ENCODE peak calls at places on chromosomes 16 and 17, in six cellular contexts. One of them, this sample, is unnamed.

GRCh38 chr17:82596316-82596715 is 51.9 kb downstream of the WDR45B start:
- DNase-seq in heart left ventricle: no peak
- DNase-seq in psoas muscle: no peak
- DNase-seq in lower lobe of right lung: peak; percentile 40
- DNase-seq in left ventricle myocardium inferior: no peak
- DNase-seq in endothelial cell of umbilical vein: no peak
- DNase-seq in this sample: no peak

GRCh38 chr17:59618894-59619312 is 792 bp upstream of the CLTC start:
- DNase-seq in heart left ventricle: peak; percentile 93
- DNase-seq in psoas muscle: no peak
- DNase-seq in endothelial cell of umbilical vein: no peak
- DNase-seq in left ventricle myocardium inferior: no peak
- DNase-seq in lower lobe of right lung: no peak
- DNase-seq in this sample: peak; percentile 93

GRCh38 chr16:73024571-73025105 is 23.3 kb downstream of the ZFHX3 start:
- DNase-seq in endothelial cell of umbilical vein: no peak
- DNase-seq in heart left ventricle: no peak
- DNase-seq in left ventricle myocardium inferior: no peak
- DNase-seq in psoas muscle: no peak
- DNase-seq in lower lobe of right lung: no peak
- DNase-seq in this sample: no peak

GRCh38 chr17:58504826-58505351 is 9.5 kb downstream of the MTMR4 start:
- DNase-seq in psoas muscle: no peak
- DNase-seq in heart left ventricle: no peak
- DNase-seq in left ventricle myocardium inferior: no peak
- DNase-seq in endothelial cell of umbilical vein: no peak
- DNase-seq in lower lobe of right lung: no peak
- DNase-seq in this sample: no peak

GRCh38 chr17:75238684-75239191 is 22.7 kb downstream of the GGA3 start:
- DNase-seq in left ventricle myocardium inferior: no peak
- DNase-seq in heart left ventricle: peak; percentile 49
- DNase-seq in psoas muscle: peak; percentile 81
- DNase-seq in lower lobe of right lung: no peak
- DNase-seq in endothelial cell of umbilical vein: peak; percentile 62
- DNase-seq in this sample: no peak

GRCh38 chr17:292531-293382 is 59.9 kb downstream of the RPH3AL start:
- DNase-seq in lower lobe of right lung: peak; percentile 35
- DNase-seq in psoas muscle: peak; percentile 26
- DNase-seq in heart left ventricle: no peak
- DNase-seq in left ventricle myocardium inferior: no peak
- DNase-seq in endothelial cell of umbilical vein: no peak
- DNase-seq in this sample: no peak

GRCh38 chr17:11898526-11899235 is 98.6 kb downstream of the ZNF18 start:
- DNase-seq in lower lobe of right lung: no peak
- DNase-seq in psoas muscle: no peak
- DNase-seq in endothelial cell of umbilical vein: no peak
- DNase-seq in left ventricle myocardium inferior: no peak
- DNase-seq in heart left ventricle: no peak
- DNase-seq in this sample: no peak

GRCh38 chr17:21286771-21287702 is 2.5 kb downstream of the MAP2K3 start:
- DNase-seq in endothelial cell of umbilical vein: no peak
- DNase-seq in heart left ventricle: no peak
- DNase-seq in left ventricle myocardium inferior: no peak
- DNase-seq in psoas muscle: no peak
- DNase-seq in lower lobe of right lung: no peak
- DNase-seq in this sample: peak; percentile 24

GRCh38 chr17:41678907-41679739 is 9.6 kb upstream of the EIF1 start:
- DNase-seq in left ventricle myocardium inferior: no peak
- DNase-seq in heart left ventricle: peak; percentile 36
- DNase-seq in lower lobe of right lung: no peak
- DNase-seq in psoas muscle: peak; percentile 12
- DNase-seq in endothelial cell of umbilical vein: peak; percentile 63
- DNase-seq in this sample: peak; percentile 65

GRCh38 chr16:89119161-89119621 is 25.5 kb downstream of the ACSF3 start:
- DNase-seq in left ventricle myocardium inferior: peak; percentile 11
- DNase-seq in lower lobe of right lung: peak; percentile 36
- DNase-seq in heart left ventricle: no peak
- DNase-seq in psoas muscle: peak; percentile 30
- DNase-seq in endothelial cell of umbilical vein: no peak
- DNase-seq in this sample: no peak
- H3K27me3 ChIP-seq in left ventricle myocardium inferior: no peaks in the 10 kb centered on the region
- H3K27me3 ChIP-seq in lower lobe of right lung: no peaks in the 10 kb centered on the region
- H3K27me3 ChIP-seq in heart left ventricle: no peaks in the 10 kb centered on the region
- H3K27me3 ChIP-seq in psoas muscle: peaks cover 2% of the 10 kb centered on the region
- H3K27me3 ChIP-seq in endothelial cell of umbilical vein: no peaks in the 10 kb centered on the region
- H3K27me3 ChIP-seq in this sample: no peaks in the 10 kb centered on the region

GRCh38 chr17:79221597-79221996 is 147.0 kb downstream of the ENGASE start:
- DNase-seq in heart left ventricle: no peak
- DNase-seq in psoas muscle: no peak
- DNase-seq in left ventricle myocardium inferior: no peak
- DNase-seq in endothelial cell of umbilical vein: no peak
- DNase-seq in lower lobe of right lung: no peak
- DNase-seq in this sample: no peak
- H3K27me3 ChIP-seq in heart left ventricle: peaks cover 100% of the 10 kb centered on the region
- H3K27me3 ChIP-seq in psoas muscle: peaks cover 29% of the 10 kb centered on the region
- H3K27me3 ChIP-seq in left ventricle myocardium inferior: peaks cover 100% of the 10 kb centered on the region
- H3K27me3 ChIP-seq in endothelial cell of umbilical vein: peaks cover 13% of the 10 kb centered on the region
- H3K27me3 ChIP-seq in lower lobe of right lung: peaks cover 80% of the 10 kb centered on the region
- H3K27me3 ChIP-seq in this sample: peaks cover 8% of the 10 kb centered on the region

GRCh38 chr16:57799619-57800212 is 2.6 kb downstream of the KIFC3 start:
- DNase-seq in endothelial cell of umbilical vein: no peak
- DNase-seq in psoas muscle: no peak
- DNase-seq in lower lobe of right lung: peak; percentile 30
- DNase-seq in heart left ventricle: no peak
- DNase-seq in left ventricle myocardium inferior: no peak
- DNase-seq in this sample: no peak

GRCh38 chr16:57801856-57802634 is at the start of gene KIFC3:
- DNase-seq in psoas muscle: peak; percentile 90
- DNase-seq in lower lobe of right lung: peak; percentile 88
- DNase-seq in left ventricle myocardium inferior: peak; percentile 88
- DNase-seq in endothelial cell of umbilical vein: peak; percentile 78
- DNase-seq in heart left ventricle: peak; percentile 92
- DNase-seq in this sample: peak; percentile 39

GRCh38 chr16:57801098-57801855 is 1.0 kb downstream of the KIFC3 start:
- DNase-seq in psoas muscle: peak; percentile 18
- DNase-seq in left ventricle myocardium inferior: no peak
- DNase-seq in endothelial cell of umbilical vein: peak; percentile 52
- DNase-seq in lower lobe of right lung: peak; percentile 26
- DNase-seq in heart left ventricle: no peak
- DNase-seq in this sample: no peak

GRCh38 chr16:57798953-57799618 is 3.2 kb downstream of the KIFC3 start:
- DNase-seq in heart left ventricle: no peak
- DNase-seq in psoas muscle: no peak
- DNase-seq in endothelial cell of umbilical vein: no peak
- DNase-seq in left ventricle myocardium inferior: no peak
- DNase-seq in lower lobe of right lung: peak; percentile 29
- DNase-seq in this sample: no peak

GRCh38 chr16:57800213-57801097 is 1.8 kb downstream of the KIFC3 start:
- DNase-seq in psoas muscle: no peak
- DNase-seq in left ventricle myocardium inferior: no peak
- DNase-seq in lower lobe of right lung: peak; percentile 41
- DNase-seq in endothelial cell of umbilical vein: peak; percentile 12
- DNase-seq in heart left ventricle: no peak
- DNase-seq in this sample: no peak
- H3K27me3 ChIP-seq in psoas muscle: no peaks in the 10 kb centered on the region
- H3K27me3 ChIP-seq in left ventricle myocardium inferior: no peaks in the 10 kb centered on the region
- H3K27me3 ChIP-seq in lower lobe of right lung: no peaks in the 10 kb centered on the region
- H3K27me3 ChIP-seq in endothelial cell of umbilical vein: no peaks in the 10 kb centered on the region
- H3K27me3 ChIP-seq in heart left ventricle: no peaks in the 10 kb centered on the region
- H3K27me3 ChIP-seq in this sample: peaks cover 10% of the 10 kb centered on the region

DNA sequence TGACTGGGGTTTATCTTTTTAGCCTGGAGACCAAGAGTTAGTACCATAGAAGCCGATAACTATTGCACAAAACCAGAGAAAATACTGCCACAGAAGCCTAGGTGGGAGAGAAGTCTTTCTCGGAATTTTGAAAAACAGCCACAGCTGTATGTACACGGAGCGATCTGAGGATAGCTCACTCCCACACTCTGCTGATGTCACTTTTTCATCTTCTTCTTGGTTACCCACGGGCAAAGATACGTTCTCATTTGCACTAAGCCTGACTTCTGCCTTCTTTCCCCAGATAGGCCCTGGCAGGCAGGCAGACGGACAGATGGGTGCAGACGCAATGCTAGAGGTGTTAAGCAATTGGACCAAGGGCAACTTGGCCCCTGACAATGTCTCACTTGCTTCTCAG is 9.1 kb upstream of the CBX4 start:
- DNase-seq in endothelial cell of umbilical vein: no peak
- DNase-seq in heart left ventricle: no peak
- DNase-seq in psoas muscle: no peak
- DNase-seq in left ventricle myocardium inferior: no peak
- DNase-seq in lower lobe of right lung: no peak
- DNase-seq in this sample: no peak
- H3K27me3 ChIP-seq in endothelial cell of umbilical vein: peaks cover 14% of the 10 kb centered on the region
- H3K27me3 ChIP-seq in heart left ventricle: peaks cover 7% of the 10 kb centered on the region
- H3K27me3 ChIP-seq in psoas muscle: peaks cover 8% of the 10 kb centered on the region
- H3K27me3 ChIP-seq in left ventricle myocardium inferior: peaks cover 24% of the 10 kb centered on the region
- H3K27me3 ChIP-seq in lower lobe of right lung: peaks cover 2% of the 10 kb centered on the region
- H3K27me3 ChIP-seq in this sample: peaks cover 15% of the 10 kb centered on the region

DNA sequence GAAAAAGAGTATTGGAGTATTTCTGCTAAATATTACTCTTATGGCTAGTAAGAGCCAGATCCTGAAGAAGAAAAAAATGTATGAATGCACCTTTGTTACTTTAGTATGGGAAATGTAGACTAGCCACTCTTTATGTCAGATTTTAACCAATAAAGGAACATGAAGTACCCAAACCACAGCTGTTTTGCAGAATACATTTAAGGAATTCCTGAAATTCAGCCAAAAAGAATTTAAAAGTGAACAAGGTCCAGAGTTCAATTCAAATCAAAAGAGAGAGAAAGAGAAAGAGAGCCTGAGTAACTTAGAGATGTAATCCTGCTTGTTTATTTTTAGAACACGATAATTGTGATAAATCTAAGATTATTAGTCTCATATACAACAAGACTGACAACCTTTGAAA is 1.2 kb downstream of the KCNJ16 start:
- DNase-seq in psoas muscle: no peak
- DNase-seq in lower lobe of right lung: no peak
- DNase-seq in heart left ventricle: no peak
- DNase-seq in endothelial cell of umbilical vein: no peak
- DNase-seq in left ventricle myocardium inferior: no peak
- DNase-seq in this sample: no peak
- H3K27me3 ChIP-seq in psoas muscle: no peaks in the 10 kb centered on the region
- H3K27me3 ChIP-seq in lower lobe of right lung: no peaks in the 10 kb centered on the region
- H3K27me3 ChIP-seq in heart left ventricle: no peaks in the 10 kb centered on the region
- H3K27me3 ChIP-seq in endothelial cell of umbilical vein: no peaks in the 10 kb centered on the region
- H3K27me3 ChIP-seq in left ventricle myocardium inferior: no peaks in the 10 kb centered on the region
- H3K27me3 ChIP-seq in this sample: no peaks in the 10 kb centered on the region

GRCh38 chr17:81526662-81527571 is 1.3 kb upstream of the FSCN2 start:
- DNase-seq in psoas muscle: no peak
- DNase-seq in lower lobe of right lung: no peak
- DNase-seq in endothelial cell of umbilical vein: no peak
- DNase-seq in heart left ventricle: no peak
- DNase-seq in left ventricle myocardium inferior: no peak
- DNase-seq in this sample: no peak
- H3K27me3 ChIP-seq in psoas muscle: peaks cover 6% of the 10 kb centered on the region
- H3K27me3 ChIP-seq in lower lobe of right lung: peaks cover 55% of the 10 kb centered on the region
- H3K27me3 ChIP-seq in endothelial cell of umbilical vein: no peaks in the 10 kb centered on the region
- H3K27me3 ChIP-seq in heart left ventricle: peaks cover 58% of the 10 kb centered on the region
- H3K27me3 ChIP-seq in left ventricle myocardium inferior: peaks cover 83% of the 10 kb centered on the region
- H3K27me3 ChIP-seq in this sample: no peaks in the 10 kb centered on the region

GRCh38 chr17:7380855-7381683 is at the start of gene TNK1:
- DNase-seq in endothelial cell of umbilical vein: no peak
- DNase-seq in psoas muscle: peak; percentile 67
- DNase-seq in left ventricle myocardium inferior: peak; percentile 48
- DNase-seq in lower lobe of right lung: peak; percentile 79
- DNase-seq in heart left ventricle: peak; percentile 42
- DNase-seq in this sample: no peak
- H3K27me3 ChIP-seq in endothelial cell of umbilical vein: peaks cover 33% of the 10 kb centered on the region
- H3K27me3 ChIP-seq in psoas muscle: peaks cover 2% of the 10 kb centered on the region
- H3K27me3 ChIP-seq in left ventricle myocardium inferior: peaks cover 20% of the 10 kb centered on the region
- H3K27me3 ChIP-seq in lower lobe of right lung: peaks cover 10% of the 10 kb centered on the region
- H3K27me3 ChIP-seq in heart left ventricle: peaks cover 24% of the 10 kb centered on the region
- H3K27me3 ChIP-seq in this sample: no peaks in the 10 kb centered on the region

DNA sequence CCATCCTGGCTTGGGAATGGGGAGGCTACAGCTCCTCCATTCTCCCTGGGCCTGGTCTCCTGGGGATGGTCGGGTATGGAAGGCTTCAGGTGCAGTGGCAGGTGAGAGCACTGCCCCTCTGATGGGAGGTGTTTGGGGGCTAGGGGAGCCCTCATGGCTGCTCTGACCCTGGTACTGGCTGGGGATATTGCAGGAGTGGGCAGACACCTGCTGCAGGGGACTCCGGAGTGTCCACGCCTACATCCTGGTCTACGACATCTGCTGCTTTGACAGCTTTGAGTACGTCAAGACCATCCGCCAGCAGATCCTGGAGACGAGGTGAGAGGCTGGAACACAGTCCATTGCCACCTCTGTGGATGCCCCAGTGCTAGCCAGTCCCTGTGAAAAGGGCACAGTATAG is 8.8 kb downstream of the RASL10B start:
- DNase-seq in heart left ventricle: no peak
- DNase-seq in lower lobe of right lung: no peak
- DNase-seq in psoas muscle: no peak
- DNase-seq in left ventricle myocardium inferior: no peak
- DNase-seq in endothelial cell of umbilical vein: no peak
- DNase-seq in this sample: no peak
- H3K27me3 ChIP-seq in heart left ventricle: peaks cover 30% of the 10 kb centered on the region
- H3K27me3 ChIP-seq in lower lobe of right lung: peaks cover 32% of the 10 kb centered on the region
- H3K27me3 ChIP-seq in psoas muscle: no peaks in the 10 kb centered on the region
- H3K27me3 ChIP-seq in left ventricle myocardium inferior: peaks cover 49% of the 10 kb centered on the region
- H3K27me3 ChIP-seq in endothelial cell of umbilical vein: peaks cover 37% of the 10 kb centered on the region
- H3K27me3 ChIP-seq in this sample: peaks cover 17% of the 10 kb centered on the region

GRCh38 chr17:14308965-14309879 is 8.3 kb downstream of the HS3ST3B1 start:
- DNase-seq in endothelial cell of umbilical vein: peak; percentile 34
- DNase-seq in lower lobe of right lung: peak; percentile 89
- DNase-seq in psoas muscle: peak; percentile 89
- DNase-seq in heart left ventricle: peak; percentile 91
- DNase-seq in left ventricle myocardium inferior: peak; percentile 89
- DNase-seq in this sample: no peak
- H3K27me3 ChIP-seq in endothelial cell of umbilical vein: peaks cover 57% of the 10 kb centered on the region
- H3K27me3 ChIP-seq in lower lobe of right lung: peaks cover 46% of the 10 kb centered on the region
- H3K27me3 ChIP-seq in psoas muscle: peaks cover 3% of the 10 kb centered on the region
- H3K27me3 ChIP-seq in heart left ventricle: peaks cover 49% of the 10 kb centered on the region
- H3K27me3 ChIP-seq in left ventricle myocardium inferior: peaks cover 35% of the 10 kb centered on the region
- H3K27me3 ChIP-seq in this sample: no peaks in the 10 kb centered on the region